ENCODE peak calls at places on chromosomes 11 and 22, in four cellular contexts. One of them, this sample, is unnamed.

GRCh38 chr11:11036185-11037161 is 178.6 kb upstream of the ZBED5 start:
- DNase-seq in SK-N-SH: peak
- DNase-seq in K562: peak
- DNase-seq in HepG2: peak
- DNase-seq in this sample: peak

GRCh38 chr11:2760196-2760871 is 60.5 kb upstream of the KCNQ1OT1 start:
- DNase-seq in SK-N-SH: no peak
- DNase-seq in HepG2: no peak
- DNase-seq in K562: no peak
- DNase-seq in this sample: peak

GRCh38 chr22:31789803-31790202 is 36.0 kb downstream of the DEPDC5 start:
- DNase-seq in SK-N-SH: no peak
- DNase-seq in K562: peak
- DNase-seq in HepG2: no peak
- DNase-seq in this sample: no peak

GRCh38 chr11:43282607-43283440 is 29.0 kb upstream of the API5 start:
- DNase-seq in SK-N-SH: peak
- DNase-seq in HepG2: peak
- DNase-seq in K562: peak
- DNase-seq in this sample: peak

GRCh38 chr11:86246293-86246675 is 1.7 kb downstream of the EED start:
- DNase-seq in K562: no peak
- DNase-seq in SK-N-SH: no peak
- DNase-seq in HepG2: no peak
- DNase-seq in this sample: no peak

GRCh38 chr11:67452141-67452952 is at the start of gene GPR152:
- DNase-seq in HepG2: no peak
- DNase-seq in SK-N-SH: no peak
- DNase-seq in K562: no peak
- DNase-seq in this sample: no peak

GRCh38 chr11:112588252-112588668 is 327.6 kb upstream of the PLET1 start:
- DNase-seq in K562: peak
- DNase-seq in HepG2: peak
- DNase-seq in SK-N-SH: peak
- DNase-seq in this sample: peak

GRCh38 chr11:1734571-1735081 is 15.8 kb downstream of the IFITM10 start:
- DNase-seq in K562: no peak
- DNase-seq in HepG2: no peak
- DNase-seq in SK-N-SH: no peak
- DNase-seq in this sample: no peak

GRCh38 chr11:79030448-79030847 is 410.4 kb downstream of the TENM4 start:
- DNase-seq in SK-N-SH: no peak
- DNase-seq in HepG2: no peak
- DNase-seq in K562: no peak
- DNase-seq in this sample: no peak

GRCh38 chr11:10326080-10326964 is 21.4 kb downstream of the ADM start:
- DNase-seq in HepG2: peak
- DNase-seq in SK-N-SH: no peak
- DNase-seq in K562: no peak
- DNase-seq in this sample: no peak

GRCh38 chr11:114317738-114318137 is 21.5 kb downstream of the NNMT start:
- DNase-seq in HepG2: no peak
- DNase-seq in K562: peak
- DNase-seq in SK-N-SH: peak
- DNase-seq in this sample: peak

GRCh38 chr22:30424471-30425326 is 869 bp upstream of the MTFP1 start:
- DNase-seq in K562: no peak
- DNase-seq in SK-N-SH: no peak
- DNase-seq in HepG2: no peak
- DNase-seq in this sample: no peak

GRCh38 chr22:23306926-23307325 is 126.6 kb downstream of the BCR start:
- DNase-seq in HepG2: no peak
- DNase-seq in SK-N-SH: no peak
- DNase-seq in K562: no peak
- DNase-seq in this sample: no peak

GRCh38 chr22:17368727-17369552 is at the start of gene CECR2:
- DNase-seq in SK-N-SH: peak
- DNase-seq in K562: peak
- DNase-seq in HepG2: no peak
- DNase-seq in this sample: peak

GRCh38 chr11:2928605-2929510 is at the start of gene PHLDA2:
- DNase-seq in HepG2: no peak
- DNase-seq in SK-N-SH: peak
- DNase-seq in K562: peak
- DNase-seq in this sample: peak

GRCh38 chr22:29258407-29259252 is 9.2 kb downstream of the RHBDD3 start:
- DNase-seq in HepG2: no peak
- DNase-seq in K562: no peak
- DNase-seq in SK-N-SH: peak
- DNase-seq in this sample: no peak

GRCh38 chr22:28426346-28427132 is 253.1 kb downstream of the TTC28 start:
- DNase-seq in HepG2: peak
- DNase-seq in SK-N-SH: no peak
- DNase-seq in K562: no peak
- DNase-seq in this sample: no peak

GRCh38 chr22:49205401-49205800 is 622.3 kb downstream of the BRD1 start:
- DNase-seq in K562: no peak
- DNase-seq in SK-N-SH: no peak
- DNase-seq in HepG2: no peak
- DNase-seq in this sample: peak

GRCh38 chr11:105699203-105699602 is 89.3 kb downstream of the GRIA4 start:
- DNase-seq in SK-N-SH: no peak
- DNase-seq in K562: no peak
- DNase-seq in HepG2: no peak
- DNase-seq in this sample: no peak

DNA sequence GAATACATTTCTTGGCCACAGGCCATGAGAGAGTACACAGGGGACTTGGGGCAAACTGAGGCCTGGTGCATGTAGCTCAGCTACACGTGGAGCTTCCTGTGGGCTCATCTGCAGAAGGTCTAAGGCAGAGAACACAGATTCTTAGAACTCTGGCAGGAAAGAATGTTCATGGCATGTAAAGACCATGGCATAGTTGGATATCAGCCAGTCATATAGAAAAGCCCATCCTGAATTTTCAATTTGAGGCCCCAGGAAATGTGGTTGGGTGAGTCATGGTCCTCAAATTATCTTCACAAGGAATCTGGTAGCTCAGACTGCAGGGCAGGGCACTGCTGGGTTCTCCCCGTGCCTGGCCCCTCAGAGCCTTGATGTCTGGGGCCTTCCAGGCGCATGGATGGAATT is 13.7 kb upstream of the ST3GAL4 start:
- DNase-seq in HepG2: no peak
- DNase-seq in K562: peak
- DNase-seq in SK-N-SH: no peak
- DNase-seq in this sample: no peak
- TF ChIP-seq FOXJ3 in HepG2: no peak
- TF ChIP-seq FOXJ3 in K562: no peak
- TF ChIP-seq FOXJ3 in SK-N-SH: no peak
- TF ChIP-seq FOXJ3 in this sample: no peak

GRCh38 chr22:37059876-37060449 is 8.4 kb downstream of the KCTD17 start:
- DNase-seq in SK-N-SH: no peak
- DNase-seq in HepG2: no peak
- DNase-seq in K562: no peak
- DNase-seq in this sample: no peak

GRCh38 chr22:37060801-37061610 is 9.5 kb downstream of the KCTD17 start:
- DNase-seq in SK-N-SH: no peak
- DNase-seq in HepG2: no peak
- DNase-seq in K562: no peak
- DNase-seq in this sample: no peak

GRCh38 chr22:37057796-37058510 is 6.4 kb downstream of the KCTD17 start:
- DNase-seq in HepG2: no peak
- DNase-seq in SK-N-SH: no peak
- DNase-seq in K562: no peak
- DNase-seq in this sample: no peak

GRCh38 chr22:37057226-37057625 is 5.7 kb downstream of the KCTD17 start:
- DNase-seq in HepG2: no peak
- DNase-seq in SK-N-SH: no peak
- DNase-seq in K562: no peak
- DNase-seq in this sample: no peak

DNA sequence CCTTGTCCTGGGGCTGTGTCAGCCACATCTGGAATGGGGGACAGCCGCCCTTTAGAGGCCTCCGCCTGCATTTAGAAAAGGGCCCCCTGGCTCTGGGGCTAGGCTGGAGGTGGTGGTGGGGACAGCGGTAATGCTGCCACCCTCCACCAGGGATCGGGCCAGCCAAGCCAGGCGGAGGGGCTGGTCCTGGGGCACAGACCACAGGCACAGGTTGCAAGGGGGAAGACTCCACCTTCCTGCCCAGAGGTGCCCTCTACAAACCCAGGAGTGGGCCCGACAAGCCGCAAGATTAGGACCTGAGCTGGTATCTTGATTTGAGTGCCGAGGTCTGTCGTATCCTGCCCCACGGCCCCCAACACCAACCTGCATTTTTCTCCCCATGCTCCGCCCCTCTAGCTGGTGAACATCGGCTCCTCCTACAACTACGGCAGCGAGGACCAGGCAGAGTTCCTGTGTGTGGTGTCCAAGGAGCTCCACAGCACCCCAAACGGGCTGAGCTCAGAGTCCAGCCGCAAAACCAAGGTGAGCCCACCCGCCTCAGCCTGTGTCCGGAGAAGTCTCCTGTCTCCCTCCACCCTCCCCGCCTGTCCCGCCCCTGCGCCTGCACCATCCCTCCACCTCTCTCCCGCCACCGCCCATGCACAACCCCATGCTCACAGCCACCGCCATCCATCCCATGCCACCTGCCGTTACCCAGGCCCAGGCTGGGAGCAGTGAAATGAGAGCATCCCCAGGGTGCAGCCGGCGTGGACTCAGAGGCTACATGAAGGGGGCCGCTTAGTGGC is 7.6 kb downstream of the KCTD17 start:
- DNase-seq in K562: no peak
- DNase-seq in SK-N-SH: no peak
- DNase-seq in HepG2: no peak
- DNase-seq in this sample: no peak
- TF ChIP-seq FOXJ3 in K562: no peak
- TF ChIP-seq FOXJ3 in SK-N-SH: no peak
- TF ChIP-seq FOXJ3 in HepG2: no peak
- TF ChIP-seq FOXJ3 in this sample: no peak

DNA sequence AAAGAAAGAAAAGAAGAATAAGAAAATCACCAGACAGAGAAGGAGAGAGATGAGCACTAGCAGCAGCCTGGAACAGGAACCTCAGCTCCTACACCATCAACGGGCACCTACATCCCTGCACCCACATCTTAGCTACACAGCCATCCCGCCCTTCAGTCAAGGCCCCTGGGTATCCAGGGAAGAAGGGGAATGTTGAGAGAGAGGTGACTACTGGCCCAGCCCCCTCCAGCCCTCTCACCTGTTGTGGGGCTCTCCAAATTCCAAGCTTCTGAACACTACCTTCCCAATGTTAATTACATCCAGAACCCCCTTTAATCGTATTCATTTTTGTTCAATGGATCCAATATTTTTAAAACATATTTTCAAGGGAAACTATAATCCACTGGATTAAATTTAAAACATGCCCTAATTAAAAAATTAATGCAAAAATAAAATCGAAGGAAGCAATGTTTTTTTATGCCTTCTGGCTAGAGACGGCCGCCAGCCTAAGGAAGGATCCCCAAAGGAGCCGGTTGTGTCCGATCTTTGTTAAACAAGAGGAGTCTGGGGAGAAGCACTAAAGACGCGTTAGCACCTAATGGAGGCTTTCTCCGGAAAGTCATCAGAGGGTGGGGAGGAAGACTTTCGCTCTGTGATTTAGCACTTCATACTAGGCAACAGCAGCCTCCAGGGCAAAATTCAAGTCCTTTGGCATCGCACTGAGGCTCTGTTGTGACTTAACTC is 9.5 kb downstream of the TPST2 start:
- DNase-seq in K562: no peak
- DNase-seq in SK-N-SH: no peak
- DNase-seq in HepG2: no peak
- DNase-seq in this sample: no peak
- TF ChIP-seq FOXJ3 in K562: no peak
- TF ChIP-seq FOXJ3 in SK-N-SH: no peak
- TF ChIP-seq FOXJ3 in HepG2: no peak
- TF ChIP-seq FOXJ3 in this sample: no peak

GRCh38 chr11:30487200-30487898 is 98.8 kb downstream of the MPPED2 start:
- DNase-seq in K562: no peak
- DNase-seq in HepG2: no peak
- DNase-seq in SK-N-SH: no peak
- DNase-seq in this sample: no peak
- TF ChIP-seq FOXJ3 in K562: no peak
- TF ChIP-seq FOXJ3 in HepG2: no peak
- TF ChIP-seq FOXJ3 in SK-N-SH: no peak
- TF ChIP-seq FOXJ3 in this sample: no peak

GRCh38 chr11:103091024-103091423 is 936 bp downstream of the DCUN1D5 start:
- DNase-seq in HepG2: peak
- DNase-seq in SK-N-SH: peak
- DNase-seq in K562: no peak
- DNase-seq in this sample: no peak
- TF ChIP-seq FOXJ3 in HepG2: no peak
- TF ChIP-seq FOXJ3 in SK-N-SH: no peak
- TF ChIP-seq FOXJ3 in K562: no peak
- TF ChIP-seq FOXJ3 in this sample: no peak

GRCh38 chr11:61709572-61709971 is 29.4 kb downstream of the DAGLA start:
- DNase-seq in HepG2: no peak
- DNase-seq in K562: no peak
- DNase-seq in SK-N-SH: no peak
- DNase-seq in this sample: no peak
- TF ChIP-seq FOXJ3 in HepG2: no peak
- TF ChIP-seq FOXJ3 in K562: no peak
- TF ChIP-seq FOXJ3 in SK-N-SH: no peak
- TF ChIP-seq FOXJ3 in this sample: no peak

GRCh38 chr11:120539681-120540369 is 28.3 kb downstream of the GRIK4 start:
- DNase-seq in K562: no peak
- DNase-seq in SK-N-SH: peak
- DNase-seq in HepG2: no peak
- DNase-seq in this sample: no peak

GRCh38 chr11:120537996-120538395 is 26.4 kb downstream of the GRIK4 start:
- DNase-seq in K562: no peak
- DNase-seq in SK-N-SH: no peak
- DNase-seq in HepG2: no peak
- DNase-seq in this sample: no peak

GRCh38 chr11:120543816-120544215 is 32.3 kb downstream of the GRIK4 start:
- DNase-seq in K562: no peak
- DNase-seq in SK-N-SH: no peak
- DNase-seq in HepG2: no peak
- DNase-seq in this sample: no peak

GRCh38 chr11:120538707-120539106 is 27.2 kb downstream of the GRIK4 start:
- DNase-seq in HepG2: no peak
- DNase-seq in K562: no peak
- DNase-seq in SK-N-SH: no peak
- DNase-seq in this sample: no peak

DNA sequence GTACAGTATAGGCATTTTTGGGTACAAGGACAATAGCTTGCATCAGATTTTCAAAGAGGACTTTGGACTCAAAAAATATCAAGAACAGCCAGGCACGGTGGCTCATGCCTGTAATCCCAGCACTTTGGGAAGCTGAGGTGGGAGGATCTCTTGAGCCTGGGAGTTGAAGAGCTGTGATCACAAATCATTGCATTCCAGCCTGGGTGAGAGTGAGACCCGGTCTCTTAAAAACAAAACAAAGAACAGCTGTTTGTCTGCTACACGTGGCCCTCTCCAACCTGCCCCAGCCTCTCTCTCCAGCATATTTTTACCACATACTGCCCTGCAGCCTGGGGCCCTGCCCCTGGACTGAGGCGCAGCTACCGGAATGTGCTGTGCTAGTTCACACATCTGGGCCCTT is 29.2 kb downstream of the GRIK4 start:
- DNase-seq in HepG2: peak
- DNase-seq in K562: no peak
- DNase-seq in SK-N-SH: no peak
- DNase-seq in this sample: no peak
- TF ChIP-seq FOXJ3 in HepG2: no peak
- TF ChIP-seq FOXJ3 in K562: no peak
- TF ChIP-seq FOXJ3 in SK-N-SH: no peak
- TF ChIP-seq FOXJ3 in this sample: no peak

GRCh38 chr11:125111341-125112234 is at the start of gene TMEM218:
- DNase-seq in SK-N-SH: peak
- DNase-seq in HepG2: peak
- DNase-seq in K562: peak
- DNase-seq in this sample: peak
- TF ChIP-seq FOXJ3 in SK-N-SH: no peak
- TF ChIP-seq FOXJ3 in HepG2: no peak
- TF ChIP-seq FOXJ3 in K562: no peak
- TF ChIP-seq FOXJ3 in this sample: no peak